ENCODE peak calls at places on chromosomes 13 and 19, in four cellular contexts. F is IMR-90, J is neural progenitor cell, P is progenitor cell of endocrine pancreas. G is an unnamed sample.
A peak's percentile ranks its signal among the peaks of the same experiment; 100 is the strongest.

GRCh38 chr13:48112896-48113525 is 18.1 kb upstream of the MED4 start:
- DNase-seq in J (no peak), P (no peak), F (peak; percentile 40), G (peak; percentile 27)

GRCh38 chr19:34241513-34242337 is 12.6 kb upstream of the GARRE1 start:
- DNase-seq in F (no peak), J (peak; percentile 78), P (peak; percentile 40), G (no peak)

GRCh38 chr13:42600943-42601342 is 27.0 kb downstream of the TNFSF11 start:
- DNase-seq in F (no peak), P (no peak), J (no peak), G (no peak)

GRCh38 chr13:112940236-112940635 is 28.8 kb upstream of the MCF2L start:
- DNase-seq in F (no peak), J (no peak), P (no peak), G (no peak)

GRCh38 chr19:50486823-50487515 is 10.3 kb upstream of the GARIN5A start:
- DNase-seq in P (no peak), J (peak; percentile 68), F (peak; percentile 19), G (peak; percentile 59)

GRCh38 chr13:73938375-73939070 is 195.7 kb downstream of the KLF12 start:
- DNase-seq in F (peak; percentile 94), P (no peak), J (no peak), G (peak; percentile 84)

GRCh38 chr13:19961484-19961883 is 3.0 kb downstream of the ZMYM2 start:
- DNase-seq in P (no peak), F (no peak), J (no peak), G (no peak)

GRCh38 chr13:99275093-99275469 is 16.9 kb upstream of the GPR18 start:
- DNase-seq in J (no peak), F (peak; percentile 84), P (no peak), G (peak; percentile 69)

GRCh38 chr13:31053098-31053497 is 108.6 kb downstream of the HSPH1 start:
- DNase-seq in P (no peak), F (peak; percentile 37), J (no peak), G (peak; percentile 21)

GRCh38 chr19:5434351-5434917 is 20.8 kb upstream of the ZNRF4 start:
- DNase-seq in P (no peak), F (no peak), J (no peak), G (peak; percentile 11)

GRCh38 chr13:30181856-30182651 is 125.3 kb downstream of the KATNAL1 start:
- DNase-seq in F (no peak), J (peak; percentile 13), P (no peak), G (no peak)

GRCh38 chr13:39818953-39819352 is 163.5 kb downstream of the COG6 start:
- DNase-seq in F (peak; percentile 39), J (no peak), P (no peak), G (peak; percentile 91)

GRCh38 chr13:103694033-103694432 is 627.8 kb upstream of the SLC10A2 start:
- DNase-seq in P (no peak), F (no peak), J (no peak), G (no peak)

GRCh38 chr19:4210166-4210731 is 19.1 kb upstream of the EBI3 start:
- DNase-seq in P (no peak), J (no peak), F (no peak), G (no peak)

GRCh38 chr19:7288131-7288530 is 6.1 kb downstream of the INSR start:
- DNase-seq in P (no peak), J (no peak), F (no peak), G (no peak)

GRCh38 chr19:13181747-13182388 is 31.7 kb downstream of the IER2 start:
- DNase-seq in P (no peak), J (no peak), F (peak; percentile 64), G (peak; percentile 25)

GRCh38 chr19:10228925-10229324 is 2.2 kb downstream of the S1PR2 start:
- DNase-seq in J (peak; percentile 67), F (peak; percentile 41), P (no peak), G (peak; percentile 35)

GRCh38 chr13:41812237-41812636 is 148.7 kb downstream of the VWA8 start:
- DNase-seq in P (no peak), J (no peak), F (no peak), G (no peak)

GRCh38 chr13:42615691-42616090 is 41.7 kb downstream of the TNFSF11 start:
- DNase-seq in F (peak; percentile 18), P (no peak), J (no peak), G (peak; percentile 16)

GRCh38 chr13:77697208-77698103 is at the start of gene SLAIN1:
- DNase-seq in P (peak; percentile 80), J (peak; percentile 95), F (peak; percentile 5), G (peak; percentile 16)

GRCh38 chr13:40922437-40923040 is 96.6 kb downstream of the ELF1 start:
- DNase-seq in P (no peak), F (no peak), J (peak; percentile 11), G (no peak)

GRCh38 chr13:30346159-30346788 is 38.9 kb upstream of the KATNAL1 start:
- DNase-seq in J (no peak), P (no peak), F (no peak), G (no peak)

GRCh38 chr13:110565296-110565695 is 3.8 kb upstream of the RAB20 start:
- DNase-seq in J (no peak), P (no peak), F (no peak), G (no peak)
- TF ChIP-seq CTCF in J (peak; percentile 14), P (peak; percentile 16), F (peak; percentile 2), G (no peak)

GRCh38 chr13:82480415-82480814 is 1401.9 kb downstream of the SLITRK1 start:
- DNase-seq in P (no peak), J (peak; percentile 6), F (no peak), G (no peak)
- TF ChIP-seq CTCF in P (peak; percentile 43), J (peak; percentile 72), F (no peak), G (no peak)

GRCh38 chr13:38415233-38415632 is 65.6 kb downstream of the UFM1 start:
- DNase-seq in F (no peak), J (no peak), P (no peak), G (no peak)

GRCh38 chr13:38417727-38418126 is 68.1 kb downstream of the UFM1 start:
- DNase-seq in J (peak; percentile 16), P (no peak), F (peak; percentile 1), G (peak; percentile 9)

GRCh38 chr13:38419312-38419873 is 69.7 kb downstream of the UFM1 start:
- DNase-seq in J (no peak), P (no peak), F (no peak), G (no peak)

GRCh38 chr13:38417241-38417640 is 67.6 kb downstream of the UFM1 start:
- DNase-seq in F (no peak), J (no peak), P (no peak), G (no peak)

GRCh38 chr13:38418286-38418685 is 68.6 kb downstream of the UFM1 start:
- DNase-seq in P (no peak), J (no peak), F (no peak), G (no peak)
- TF ChIP-seq CTCF in P (no peak), J (no peak), F (no peak), G (no peak)

GRCh38 chr13:91721413-91721812 is 323.0 kb downstream of the GPC5 start:
- DNase-seq in J (no peak), F (no peak), P (no peak), G (no peak)

GRCh38 chr13:91719033-91719432 is 320.6 kb downstream of the GPC5 start:
- DNase-seq in F (peak; percentile 14), P (no peak), J (no peak), G (peak; percentile 9)

GRCh38 chr13:91724591-91724990 is 326.2 kb downstream of the GPC5 start:
- DNase-seq in F (no peak), P (no peak), J (no peak), G (no peak)

GRCh38 chr13:91725646-91726045 is 327.2 kb downstream of the GPC5 start:
- DNase-seq in F (no peak), J (no peak), P (no peak), G (no peak)

DNA sequence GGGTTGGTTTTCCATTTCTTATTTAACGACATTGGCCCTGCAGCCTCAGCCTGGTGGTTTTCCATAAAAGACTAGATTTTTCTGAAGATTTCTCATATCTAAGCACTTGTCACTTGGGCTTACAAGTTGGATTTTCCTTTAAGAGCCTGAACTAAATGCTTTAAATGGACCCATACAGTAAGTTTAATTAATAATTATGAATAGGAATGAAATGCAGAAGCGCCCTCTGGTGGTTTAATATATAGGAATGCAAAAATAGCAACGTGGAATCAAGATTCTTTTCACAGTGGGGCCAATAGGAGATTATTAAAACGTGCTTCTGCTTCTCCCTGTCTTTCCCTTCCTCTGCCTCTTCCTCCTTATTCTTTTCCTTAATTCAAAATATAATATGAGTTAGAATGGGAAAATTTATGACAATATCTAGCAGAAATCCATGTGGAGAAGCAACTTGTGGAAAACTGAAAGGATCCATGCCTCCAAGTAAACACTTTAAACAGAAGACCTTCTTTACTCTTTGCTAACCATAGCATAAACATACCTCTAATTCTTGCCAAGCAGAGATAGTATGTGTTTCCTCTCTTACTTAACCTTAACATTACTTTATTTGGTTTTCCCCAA is 324.0 kb downstream of the GPC5 start:
- DNase-seq in J (peak; percentile 36), P (no peak), F (peak; percentile 18), G (peak; percentile 15)
- TF ChIP-seq CTCF in J (peak; percentile 78), P (peak; percentile 79), F (peak; percentile 58), G (peak; percentile 41)

DNA sequence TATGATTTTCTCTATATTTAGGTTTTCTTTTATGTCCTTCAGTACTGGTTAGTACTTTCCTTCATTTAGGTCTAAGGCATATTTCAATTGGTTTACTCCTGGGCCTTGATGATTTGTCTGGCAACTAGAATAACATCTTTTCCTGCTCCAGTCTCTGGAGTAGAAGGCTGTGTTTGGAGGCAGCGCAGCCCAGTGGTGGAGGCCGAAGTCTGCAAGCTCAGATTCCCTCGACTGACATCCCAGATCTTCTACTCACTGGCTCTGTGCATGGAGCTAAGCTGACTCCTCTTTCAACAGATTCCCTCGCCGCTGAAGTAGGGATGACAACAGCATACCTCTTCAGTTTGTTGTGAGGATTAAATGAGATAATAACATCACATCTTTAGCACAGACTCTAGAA is 141.0 kb downstream of the RAP2A start:
- DNase-seq in P (no peak), F (peak; percentile 52), J (peak; percentile 53), G (peak; percentile 19)
- TF ChIP-seq CTCF in P (no peak), F (peak; percentile 55), J (peak; percentile 54), G (peak; percentile 67)

DNA sequence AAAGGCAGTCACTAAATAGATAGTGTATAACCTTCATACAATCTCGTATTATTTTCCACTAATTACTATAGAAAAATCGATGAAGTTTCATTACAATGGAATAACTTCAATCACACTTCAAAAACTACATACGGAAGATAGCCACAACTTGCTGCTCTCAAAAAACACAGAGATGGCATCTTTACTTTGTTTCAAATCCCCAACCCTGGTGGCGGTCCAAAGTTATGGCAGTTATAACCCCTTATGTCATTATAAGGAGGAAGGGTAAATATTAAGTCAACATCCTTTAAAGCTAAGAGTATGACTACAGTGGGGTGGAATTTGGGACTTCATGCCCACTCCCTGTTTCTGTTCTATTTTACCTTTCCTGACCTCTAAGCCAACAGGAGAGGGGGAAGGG is 146.5 kb downstream of the LACC1 start:
- DNase-seq in P (no peak), J (no peak), F (no peak), G (no peak)
- TF ChIP-seq CTCF in P (peak; percentile 20), J (peak; percentile 5), F (no peak), G (peak; percentile 10)

GRCh38 chr19:41133260-41133659 is 19.0 kb downstream of the CYP2F1 start:
- DNase-seq in J (no peak), P (no peak), F (no peak), G (no peak)
- TF ChIP-seq CTCF in J (no peak), P (no peak), F (no peak), G (no peak)